ENCODE peak calls at places on chromosomes 16 and 17, in seven cellular contexts. X, P, V, T, U, K and L are unnamed samples.

GRCh38 chr16:83402160-83402794 is 405.5 kb upstream of the HSBP1 start:
- DNase-seq in U (no peak), V (no peak), T (no peak), P (peak; percentile 58), X (no peak), K (peak; percentile 13), L (no peak)

GRCh38 chr17:74950207-74950606 is 14.5 kb downstream of the OTOP3 start:
- DNase-seq in K (no peak), T (peak; percentile 56), U (no peak), V (peak; percentile 56), X (no peak), P (no peak), L (no peak)

GRCh38 chr17:29138991-29139682 is 41.1 kb downstream of the MYO18A start:
- DNase-seq in K (no peak), P (peak; percentile 47), T (no peak), V (no peak), X (no peak), U (peak; percentile 70), L (no peak)

GRCh38 chr17:6654816-6655731 is 3.5 kb downstream of the C17orf100 start:
- DNase-seq in U (no peak), X (no peak), V (peak; percentile 83), K (peak; percentile 85), T (peak; percentile 70), P (no peak), L (peak; percentile 47)

GRCh38 chr16:9007177-9007794 is 43.6 kb upstream of the USP7 start:
- DNase-seq in U (no peak), V (no peak), K (no peak), X (no peak), P (peak; percentile 52), T (no peak), L (no peak)

GRCh38 chr17:11454096-11454495 is 144.2 kb upstream of the DNAH9 start:
- DNase-seq in V (no peak), U (no peak), T (no peak), K (no peak), X (no peak), P (no peak), L (no peak)

GRCh38 chr17:50668025-50668837 is 33.5 kb downstream of the ABCC3 start:
- DNase-seq in X (no peak), K (peak; percentile 53), T (no peak), U (no peak), P (peak; percentile 54), V (peak; percentile 14), L (no peak)

GRCh38 chr17:17021194-17021863 is 20.9 kb upstream of the MPRIP start:
- DNase-seq in V (peak; percentile 90), T (peak; percentile 88), U (peak; percentile 86), P (peak; percentile 86), X (no peak), K (peak; percentile 84), L (no peak)

GRCh38 chr17:31269597-31269996 is 27.4 kb downstream of the OMG start:
- DNase-seq in K (peak; percentile 96), P (peak; percentile 93), V (no peak), U (no peak), X (peak; percentile 55), T (peak; percentile 10), L (no peak)

GRCh38 chr17:49280918-49281317 is 50.3 kb upstream of the PHOSPHO1 start:
- DNase-seq in P (no peak), T (no peak), X (no peak), V (no peak), K (no peak), U (no peak), L (no peak)
- H3K4me1 ChIP-seq in P (no peaks in the 10 kb centered on the region), T (no peaks in the 10 kb centered on the region), X (peaks cover 3% of the 10 kb centered on the region), V (no peaks in the 10 kb centered on the region), K (no peaks in the 10 kb centered on the region), U (no peaks in the 10 kb centered on the region), L (no peaks in the 10 kb centered on the region)

GRCh38 chr16:15401972-15402371 is 6.4 kb downstream of the MPV17L start:
- DNase-seq in X (no peak), T (no peak), K (no peak), V (no peak), P (no peak), U (no peak), L (no peak)

GRCh38 chr16:15403392-15403995 is 7.9 kb downstream of the MPV17L start:
- DNase-seq in X (peak; percentile 50), T (no peak), K (peak; percentile 51), P (peak; percentile 19), V (no peak), U (no peak), L (no peak)

GRCh38 chr16:15396948-15397594 is 1.5 kb downstream of the MPV17L start:
- DNase-seq in P (no peak), T (peak; percentile 52), X (no peak), K (peak; percentile 11), U (no peak), V (no peak), L (no peak)

GRCh38 chr16:15398618-15399316 is 3.2 kb downstream of the MPV17L start:
- DNase-seq in K (no peak), P (no peak), X (no peak), T (peak; percentile 64), U (no peak), V (no peak), L (no peak)

GRCh38 chr16:15399317-15399716 is 3.8 kb downstream of the MPV17L start:
- DNase-seq in T (no peak), U (no peak), K (no peak), V (no peak), X (no peak), P (no peak), L (no peak)
- H3K4me1 ChIP-seq in T (peaks cover 37% of the 10 kb centered on the region), U (no peaks in the 10 kb centered on the region), K (no peaks in the 10 kb centered on the region), V (no peaks in the 10 kb centered on the region), X (no peaks in the 10 kb centered on the region), P (no peaks in the 10 kb centered on the region), L (peaks cover 2% of the 10 kb centered on the region)

DNA sequence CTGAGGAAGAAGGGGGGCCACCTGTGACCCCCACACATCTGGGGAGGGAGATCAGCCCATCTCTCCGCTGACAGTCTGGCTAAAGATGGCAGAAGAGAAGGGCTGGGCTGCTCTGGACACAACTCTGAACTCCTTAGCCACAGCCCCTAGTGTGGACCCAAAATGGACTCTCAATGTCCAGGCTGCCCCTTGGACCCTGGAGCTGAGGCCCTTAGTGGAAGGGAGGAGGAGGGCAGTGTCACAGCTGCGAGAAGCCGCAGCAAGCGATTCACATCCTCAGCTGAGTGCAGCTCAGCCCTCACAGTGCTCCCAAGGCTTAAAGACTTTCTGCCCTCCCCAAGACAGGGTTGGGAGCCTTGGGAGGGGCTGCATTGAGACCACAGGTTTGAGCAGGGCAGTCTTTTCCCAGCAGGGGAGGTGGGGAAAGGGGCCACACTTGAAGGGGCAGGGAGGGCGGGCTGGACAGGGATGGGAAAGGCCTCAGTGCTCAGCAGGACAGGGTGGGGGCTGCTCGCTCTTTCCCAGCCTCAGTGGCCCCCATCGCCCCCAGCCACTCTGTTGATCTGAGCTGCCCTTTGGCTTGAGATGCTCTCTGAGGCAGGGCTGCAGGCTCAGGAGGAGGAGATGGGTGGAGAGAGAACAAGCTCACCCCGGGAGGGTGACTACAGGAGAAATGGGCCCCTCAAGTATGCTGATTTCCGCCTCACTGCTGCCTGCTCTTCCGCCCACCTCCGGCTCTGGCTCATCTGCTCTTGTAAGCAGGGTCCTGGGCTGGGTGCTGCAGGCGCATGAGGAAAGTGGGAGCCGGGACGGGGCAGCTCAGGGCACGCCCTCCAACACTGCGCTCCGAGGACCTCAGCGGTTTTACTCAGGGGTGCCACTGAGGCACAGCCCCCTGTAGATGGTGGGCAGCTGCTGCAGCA is 50.9 kb upstream of the MTSS2 start:
- DNase-seq in U (no peak), V (no peak), P (peak; percentile 38), T (no peak), K (no peak), X (no peak), L (no peak)
- H3K4me1 ChIP-seq in U (peaks cover 12% of the 10 kb centered on the region), V (peaks cover 34% of the 10 kb centered on the region), P (peaks cover 52% of the 10 kb centered on the region), T (peaks cover 11% of the 10 kb centered on the region), K (peaks cover 2% of the 10 kb centered on the region), X (peaks cover 28% of the 10 kb centered on the region), L (peaks cover 4% of the 10 kb centered on the region)

GRCh38 chr17:77037943-77038342 is 102.8 kb upstream of the SEC14L1 start:
- DNase-seq in U (no peak), T (no peak), P (no peak), V (no peak), X (no peak), K (no peak), L (no peak)
- H3K4me1 ChIP-seq in U (no peaks in the 10 kb centered on the region), T (peaks cover 10% of the 10 kb centered on the region), P (no peaks in the 10 kb centered on the region), V (no peaks in the 10 kb centered on the region), X (peaks cover 2% of the 10 kb centered on the region), K (no peaks in the 10 kb centered on the region), L (no peaks in the 10 kb centered on the region)

GRCh38 chr16:11596572-11597226 is 10.0 kb upstream of the LITAF start:
- DNase-seq in U (no peak), X (no peak), P (no peak), K (peak; percentile 44), V (no peak), T (no peak), L (no peak)

GRCh38 chr16:11597268-11597690 is 10.6 kb upstream of the LITAF start:
- DNase-seq in U (no peak), T (peak; percentile 40), K (no peak), V (peak; percentile 80), P (peak; percentile 50), X (no peak), L (no peak)

GRCh38 chr16:11599579-11599978 is 12.9 kb upstream of the LITAF start:
- DNase-seq in V (no peak), K (no peak), U (no peak), X (no peak), P (no peak), T (no peak), L (no peak)

GRCh38 chr16:11597737-11598136 is 11.0 kb upstream of the LITAF start:
- DNase-seq in V (no peak), U (no peak), K (no peak), P (no peak), X (no peak), T (no peak), L (peak; percentile 19)

GRCh38 chr16:11595908-11596504 is 9.3 kb upstream of the LITAF start:
- DNase-seq in U (no peak), K (no peak), V (no peak), P (no peak), X (no peak), T (no peak), L (no peak)
- H3K4me1 ChIP-seq in U (peaks cover 3% of the 10 kb centered on the region), K (no peaks in the 10 kb centered on the region), V (peaks cover 8% of the 10 kb centered on the region), P (peaks cover 12% of the 10 kb centered on the region), X (peaks cover 12% of the 10 kb centered on the region), T (peaks cover 9% of the 10 kb centered on the region), L (peaks cover 9% of the 10 kb centered on the region)